ENCODE peak calls at places on chromosomes 5 and 9, in ten cellular contexts. P, C, B, S, W, I, Y, Q, G and E are unnamed samples.

GRCh38 chr9:107137495-107138202 is 145.4 kb upstream of the RAD23B start:
- DNase-seq in G (peak; percentile 44), Y (no peak), P (no peak), S (no peak), B (peak; percentile 48), Q (no peak), I (no peak), W (no peak), C (no peak), E (peak; percentile 35)

GRCh38 chr9:83715221-83715620 is 7.5 kb upstream of the UBQLN1 start:
- DNase-seq in P (no peak), Y (no peak), I (no peak), C (no peak), S (no peak), W (no peak), G (no peak), B (no peak), Q (no peak), E (no peak)

GRCh38 chr9:22257026-22257425 is 189.6 kb upstream of the DMRTA1 start:
- DNase-seq in S (no peak), I (no peak), Q (no peak), P (no peak), Y (no peak), C (no peak), G (no peak), W (no peak), B (no peak), E (no peak)

GRCh38 chr5:119063579-119064379 is 7.1 kb upstream of the DMXL1 start:
- DNase-seq in W (no peak), P (no peak), Y (no peak), I (no peak), S (no peak), C (no peak), B (peak; percentile 41), G (peak; percentile 13), Q (no peak), E (peak; percentile 77)

GRCh38 chr9:135906291-135907005 is 898 bp downstream of the CAMSAP1 start:
- DNase-seq in C (peak; percentile 25), I (no peak), G (peak; percentile 52), Q (no peak), W (peak; percentile 70), S (no peak), Y (no peak), P (peak; percentile 52), B (peak; percentile 45), E (peak; percentile 62)

GRCh38 chr9:21994996-21995651 is 533 bp downstream of the CDKN2B-AS1 start:
- DNase-seq in S (peak; percentile 86), W (peak; percentile 89), C (no peak), I (no peak), G (peak; percentile 84), Y (peak; percentile 78), P (peak; percentile 91), B (no peak), Q (peak; percentile 72), E (peak; percentile 77)

GRCh38 chr5:59387127-59387526 is 506.4 kb downstream of the PDE4D start:
- DNase-seq in B (no peak), S (no peak), P (no peak), C (no peak), W (no peak), Y (no peak), G (no peak), I (no peak), Q (no peak), E (no peak)

GRCh38 chr5:139335811-139336210 is 5.8 kb upstream of the PAIP2 start:
- DNase-seq in S (no peak), P (no peak), W (peak; percentile 60), I (no peak), Y (no peak), C (no peak), B (no peak), G (no peak), Q (no peak), E (no peak)

GRCh38 chr5:115816226-115817042 is at the start of gene CDO1:
- DNase-seq in C (peak; percentile 46), I (peak; percentile 71), P (peak; percentile 77), S (no peak), Y (peak; percentile 28), B (no peak), Q (peak; percentile 52), G (peak; percentile 68), W (peak; percentile 86), E (peak; percentile 66)

GRCh38 chr5:35136386-35136785 is 88.6 kb upstream of the AGXT2 start:
- DNase-seq in W (no peak), B (peak; percentile 95), S (no peak), G (peak; percentile 99), Q (no peak), Y (no peak), P (no peak), C (no peak), I (no peak), E (peak; percentile 85)

GRCh38 chr9:123778232-123778902 is 151.6 kb downstream of the DENND1A start:
- DNase-seq in G (no peak), S (no peak), B (no peak), Y (no peak), P (no peak), C (no peak), Q (no peak), I (no peak), W (no peak), E (no peak)

GRCh38 chr9:107907715-107908114 is 418.1 kb upstream of the KLF4 start:
- DNase-seq in G (no peak), Y (no peak), Q (no peak), W (no peak), P (no peak), B (no peak), C (no peak), I (peak; percentile 71), S (no peak), E (no peak)